ENCODE peak calls at places on chromosomes 2 and 18, in four cellular contexts. U is IMR-90, I is chondrocyte, Z is fibroblast of lung. C is an unnamed sample.

GRCh38 chr2:160266078-160266551 is 66.0 kb upstream of the ITGB6 start:
- DNase-seq in U (no peak), I (no peak), Z (no peak), C (no peak)

GRCh38 chr2:31216734-31217133 is 581 bp downstream of the CAPN14 start:
- DNase-seq in U (no peak), I (no peak), Z (no peak), C (no peak)

GRCh38 chr2:109125595-109126500 is 3.2 kb upstream of the SH3RF3 start:
- DNase-seq in U (peak; percentile 98), I (no peak), Z (peak; percentile 97), C (peak; percentile 99)

GRCh38 chr2:227106845-227107759 is 56.9 kb downstream of the COL4A4 start:
- DNase-seq in U (peak; percentile 71), I (no peak), Z (peak; percentile 83), C (peak; percentile 75)

GRCh38 chr2:31231571-31232287 is 2.2 kb upstream of the EHD3 start:
- DNase-seq in U (no peak), I (no peak), Z (no peak), C (no peak)

GRCh38 chr2:109285244-109285651 is 156.2 kb downstream of the SH3RF3 start:
- DNase-seq in U (peak; percentile 41), I (no peak), Z (peak; percentile 32), C (peak; percentile 13)

GRCh38 chr2:1594281-1595171 is 149.8 kb downstream of the PXDN start:
- DNase-seq in U (no peak), I (no peak), Z (no peak), C (no peak)

GRCh38 chr2:173990970-173991819 is 26.0 kb upstream of the SP3 start:
- DNase-seq in U (peak; percentile 89), I (no peak), Z (peak; percentile 94), C (peak; percentile 94)

GRCh38 chr2:43001787-43002468 is 209.5 kb upstream of the HAAO start:
- DNase-seq in U (no peak), I (peak; percentile 20), Z (no peak), C (no peak)

GRCh38 chr18:37630326-37630725 is 64.7 kb upstream of the CELF4 start:
- DNase-seq in U (no peak), I (no peak), Z (no peak), C (no peak)

GRCh38 chr2:172889767-172890430 is 154.3 kb downstream of the RAPGEF4 start:
- DNase-seq in U (no peak), I (no peak), Z (no peak), C (no peak)

GRCh38 chr18:26655614-26656400 is 107.5 kb upstream of the KCTD1 start:
- DNase-seq in U (peak; percentile 11), I (no peak), Z (peak; percentile 38), C (peak; percentile 35)

GRCh38 chr2:158189526-158189925 is 87.8 kb downstream of the UPP2 start:
- DNase-seq in U (no peak), I (no peak), Z (no peak), C (no peak)

GRCh38 chr2:190891370-190891769 is 10.7 kb downstream of the GLS start:
- DNase-seq in U (no peak), I (no peak), Z (no peak), C (no peak)

GRCh38 chr2:216352653-216353270 is 19.5 kb downstream of the MARCHF4 start:
- DNase-seq in U (no peak), I (no peak), Z (no peak), C (no peak)

GRCh38 chr18:8416212-8417019 is 192.8 kb upstream of the RAB12 start:
- DNase-seq in U (peak; percentile 4), I (no peak), Z (no peak), C (no peak)

GRCh38 chr2:207530160-207531023 is 630 bp downstream of the CREB1 start:
- DNase-seq in U (no peak), I (peak; percentile 86), Z (peak; percentile 49), C (peak; percentile 52)

GRCh38 chr2:19738707-19739106 is 163.1 kb downstream of the TTC32 start:
- DNase-seq in U (peak; percentile 80), I (no peak), Z (peak; percentile 73), C (peak; percentile 49)

GRCh38 chr2:224669449-224669848 is 46.7 kb downstream of the CCDC195 start:
- DNase-seq in U (no peak), I (no peak), Z (no peak), C (no peak)

GRCh38 chr2:159300586-159300985 is 14.1 kb upstream of the WDSUB1 start:
- DNase-seq in U (no peak), I (no peak), Z (no peak), C (no peak)

GRCh38 chr2:238869293-238870124 is 21.6 kb downstream of the TWIST2 start:
- DNase-seq in U (peak; percentile 45), I (no peak), Z (peak; percentile 70), C (peak; percentile 74)

GRCh38 chr2:82994186-82994585 is 1464.9 kb downstream of the SUCLG1 start:
- DNase-seq in U (no peak), I (no peak), Z (no peak), C (no peak)

GRCh38 chr2:121239969-121240368 is 45.0 kb downstream of the TFCP2L1 start:
- DNase-seq in U (no peak), I (no peak), Z (no peak), C (no peak)

GRCh38 chr2:27379840-27380625 is 501 bp downstream of the ZNF513 start:
- DNase-seq in U (peak; percentile 76), I (no peak), Z (peak; percentile 59), C (peak; percentile 35)

GRCh38 chr2:54496920-54497319 is 40.8 kb downstream of the SPTBN1 start:
- DNase-seq in U (no peak), I (no peak), Z (no peak), C (no peak)

GRCh38 chr18:48948112-48949050 is 2.4 kb downstream of the SMAD7 start:
- DNase-seq in U (peak; percentile 86), I (no peak), Z (peak; percentile 80), C (peak; percentile 83)

GRCh38 chr18:634551-635045 is 22.9 kb upstream of the TYMS start:
- DNase-seq in U (no peak), I (no peak), Z (no peak), C (peak; percentile 41)